ENCODE peak calls at places on chromosomes 7 and 10, in seven cellular contexts. V, P, F, A, G, R and U are unnamed samples.

GRCh38 chr10:103921750-103922195 is 3.8 kb upstream of the STN1 start:
- DNase-seq in R (no peak), G (no peak), V (peak), A (peak), P (peak), F (peak), U (peak)

GRCh38 chr7:43591551-43592180 is 8.8 kb downstream of the STK17A start:
- DNase-seq in P (no peak), F (no peak), G (peak), A (no peak), V (no peak), R (no peak), U (peak)

GRCh38 chr10:470339-471003 is 219.0 kb downstream of the DIP2C start:
- DNase-seq in F (peak), P (no peak), A (no peak), R (no peak), V (peak), G (no peak), U (no peak)

GRCh38 chr7:15602236-15602635 is 40.4 kb upstream of the AGMO start:
- DNase-seq in P (no peak), F (no peak), A (no peak), V (no peak), G (no peak), R (no peak), U (no peak)

GRCh38 chr7:73647725-73648592 is 19.7 kb upstream of the VPS37D start:
- DNase-seq in A (peak), F (peak), R (peak), G (no peak), P (no peak), V (peak), U (no peak)

GRCh38 chr7:133863362-133864061 is 263.6 kb upstream of the LRGUK start:
- DNase-seq in F (no peak), A (no peak), V (no peak), R (no peak), P (no peak), G (no peak), U (no peak)

GRCh38 chr7:28062197-28062988 is 118.2 kb downstream of the JAZF1 start:
- DNase-seq in G (peak), F (peak), A (peak), R (peak), P (peak), V (peak), U (peak)

GRCh38 chr10:14447112-14447839 is 116.6 kb upstream of the FRMD4A start:
- DNase-seq in G (no peak), V (no peak), R (no peak), F (no peak), A (no peak), P (no peak), U (no peak)

GRCh38 chr10:71390921-71391690 is 5.6 kb upstream of the CDH23 start:
- DNase-seq in P (no peak), V (no peak), F (no peak), A (no peak), R (peak), G (no peak), U (no peak)

GRCh38 chr7:105149827-105150226 is 135.8 kb downstream of the KMT2E start:
- DNase-seq in F (no peak), A (no peak), V (no peak), P (no peak), R (no peak), G (peak), U (peak)

GRCh38 chr7:17663056-17663675 is 277.1 kb downstream of the SNX13 start:
- DNase-seq in R (no peak), F (no peak), P (no peak), V (no peak), A (no peak), G (peak), U (peak)

GRCh38 chr7:92400013-92400412 is 47.3 kb upstream of the GATAD1 start:
- DNase-seq in G (no peak), R (no peak), F (no peak), P (no peak), A (no peak), V (no peak), U (no peak)

GRCh38 chr7:31971049-31971665 is 99.0 kb downstream of the PDE1C start:
- DNase-seq in V (no peak), P (no peak), R (no peak), A (no peak), F (no peak), G (no peak), U (peak)

GRCh38 chr7:27617651-27618381 is 44.9 kb downstream of the HIBADH start:
- DNase-seq in V (no peak), G (no peak), P (no peak), F (no peak), R (peak), A (no peak), U (no peak)

GRCh38 chr10:53025172-53025651 is 252.6 kb upstream of the MBL2 start:
- DNase-seq in P (peak), V (no peak), R (no peak), F (no peak), A (no peak), G (no peak), U (peak)

GRCh38 chr7:40944981-40945585 is 757.8 kb downstream of the INHBA start:
- DNase-seq in G (no peak), A (no peak), P (no peak), R (no peak), F (no peak), V (no peak), U (no peak)

GRCh38 chr10:6522230-6522629 is 57.8 kb downstream of the PRKCQ start:
- DNase-seq in F (no peak), V (no peak), P (no peak), A (no peak), R (no peak), G (no peak), U (no peak)

GRCh38 chr7:27051451-27051850 is 44.3 kb downstream of the HOXA1 start:
- DNase-seq in F (no peak), A (no peak), R (no peak), V (no peak), P (no peak), G (no peak), U (no peak)

GRCh38 chr7:74475987-74476350 is 22.3 kb downstream of the GTF2IRD1 start:
- DNase-seq in G (no peak), F (no peak), A (no peak), V (no peak), P (no peak), R (no peak), U (no peak)

GRCh38 chr7:82805527-82805960 is 357.1 kb downstream of the PCLO start:
- DNase-seq in V (no peak), R (no peak), A (no peak), F (no peak), G (peak), P (no peak), U (peak)

GRCh38 chr10:99788598-99789259 is 6.3 kb downstream of the ABCC2 start:
- DNase-seq in V (no peak), A (no peak), G (peak), P (no peak), R (peak), F (no peak), U (peak)

GRCh38 chr7:1567082-1567771 is 2.6 kb downstream of the PSMG3 start:
- DNase-seq in A (no peak), G (peak), R (no peak), P (no peak), F (no peak), V (no peak), U (peak)

GRCh38 chr10:58651040-58651439 is 138.4 kb downstream of the BICC1 start:
- DNase-seq in V (no peak), F (no peak), A (no peak), R (no peak), G (peak), P (no peak), U (peak)

GRCh38 chr10:96645191-96645721 is 58.4 kb upstream of the TM9SF3 start:
- DNase-seq in R (no peak), G (no peak), V (no peak), A (no peak), P (no peak), F (no peak), U (peak)

GRCh38 chr7:18053177-18053928 is 25.7 kb upstream of the PRPS1L1 start:
- DNase-seq in R (no peak), V (no peak), G (no peak), F (no peak), P (no peak), A (no peak), U (no peak)

GRCh38 chr7:139479620-139480019 is 3.9 kb downstream of the KLRG2 start:
- DNase-seq in A (no peak), V (no peak), P (no peak), F (no peak), G (no peak), R (no peak), U (no peak)

GRCh38 chr7:86470763-86471162 is 172.9 kb upstream of the GRM3 start:
- DNase-seq in G (no peak), P (no peak), F (no peak), V (no peak), R (no peak), A (no peak), U (no peak)

GRCh38 chr10:98664329-98665042 is 217.8 kb upstream of the HPS1 start:
- DNase-seq in V (peak), R (no peak), G (peak), F (no peak), P (peak), A (peak), U (peak)